ENCODE peak calls at places on chromosome 5, in five cellular contexts. R is mesenchymal stem cell, K is Panc1, Y is breast epithelium, E is esophagus squamous epithelium. P is an unnamed sample.
A peak's percentile ranks its signal among the peaks of the same experiment; 100 is the strongest.

GRCh38 chr5:83731638-83732037 is 11.0 kb upstream of the HAPLN1 start:
- DNase-seq in Y (no peak), R (no peak), E (no peak), K (no peak), P (no peak)

GRCh38 chr5:128290152-128290858 is 206.7 kb downstream of the SLC12A2 start:
- DNase-seq in Y (no peak), R (no peak), E (no peak), K (no peak), P (peak; percentile 67)

GRCh38 chr5:163509288-163510040 is 4.0 kb downstream of the MAT2B start:
- DNase-seq in E (no peak), K (no peak), Y (peak; percentile 55), R (peak; percentile 36), P (peak; percentile 93)

GRCh38 chr5:163354685-163355084 is 82.7 kb upstream of the CCNG1 start:
- DNase-seq in Y (no peak), K (no peak), R (no peak), E (no peak), P (no peak)

GRCh38 chr5:115850771-115851416 is 9.2 kb downstream of the AP3S1 start:
- DNase-seq in R (peak; percentile 25), Y (no peak), K (no peak), E (no peak), P (no peak)

GRCh38 chr5:113202904-113203716 is 226.5 kb downstream of the DCP2 start:
- DNase-seq in E (no peak), Y (peak; percentile 23), K (no peak), R (peak; percentile 80), P (peak; percentile 67)

GRCh38 chr5:19837536-19838179 is 150.3 kb downstream of the CDH18 start:
- DNase-seq in E (no peak), K (no peak), R (peak; percentile 32), Y (no peak), P (no peak)

GRCh38 chr5:34533582-34534236 is 122.4 kb upstream of the RAI14 start:
- DNase-seq in Y (no peak), R (no peak), E (no peak), K (no peak), P (no peak)

GRCh38 chr5:10760033-10760975 is 730 bp downstream of the DAP start:
- DNase-seq in K (peak; percentile 24), R (peak; percentile 74), Y (peak; percentile 46), E (no peak), P (no peak)

GRCh38 chr5:124995451-124995850 is 249.0 kb upstream of the ZNF608 start:
- DNase-seq in E (no peak), K (peak; percentile 35), R (peak; percentile 67), Y (no peak), P (no peak)

GRCh38 chr5:33343661-33344327 is 97.0 kb upstream of the TARS1 start:
- DNase-seq in Y (no peak), E (no peak), R (peak; percentile 52), K (peak; percentile 8), P (peak; percentile 74)

GRCh38 chr5:146440870-146441495 is 6.2 kb upstream of the TCERG1 start:
- DNase-seq in K (no peak), R (no peak), Y (no peak), E (no peak), P (no peak)

GRCh38 chr5:154519375-154519774 is 41.3 kb upstream of the HAND1 start:
- DNase-seq in Y (no peak), E (no peak), K (peak; percentile 4), R (peak; percentile 29), P (no peak)

GRCh38 chr5:45623855-45624254 is 72.3 kb downstream of the HCN1 start:
- DNase-seq in E (no peak), Y (no peak), K (no peak), R (no peak), P (no peak)

GRCh38 chr5:143400541-143401252 is 2.8 kb downstream of the NR3C1 start:
- DNase-seq in R (no peak), Y (no peak), K (no peak), E (no peak), P (no peak)

GRCh38 chr5:8184455-8185063 is 315.6 kb downstream of the MTRR start:
- DNase-seq in E (no peak), Y (no peak), R (no peak), K (peak; percentile 42), P (no peak)

GRCh38 chr5:38339446-38339845 is 81.1 kb downstream of the EGFLAM start:
- DNase-seq in E (no peak), Y (no peak), K (no peak), R (peak; percentile 15), P (no peak)

GRCh38 chr5:18745988-18746615 is 1111.8 kb downstream of the TAF11L14 start:
- DNase-seq in E (no peak), Y (no peak), K (peak; percentile 78), R (peak; percentile 40), P (no peak)

GRCh38 chr5:97162045-97162444 is 19.6 kb upstream of the LIX1 start:
- DNase-seq in K (peak; percentile 76), E (no peak), Y (peak; percentile 49), R (peak; percentile 80), P (peak; percentile 25)

GRCh38 chr5:17604951-17605350 is 968 bp downstream of the TAF11L11 start:
- DNase-seq in Y (no peak), R (no peak), E (no peak), K (no peak), P (no peak)

GRCh38 chr5:117039035-117039434 is 464.4 kb upstream of the SEMA6A start:
- DNase-seq in Y (no peak), K (no peak), E (no peak), R (no peak), P (no peak)

GRCh38 chr5:176810084-176810597 is at the start of gene UNC5A:
- DNase-seq in R (peak; percentile 39), K (no peak), E (no peak), Y (no peak), P (no peak)

GRCh38 chr5:74095871-74096270 is 469.9 kb downstream of the ARHGEF28 start:
- DNase-seq in R (peak; percentile 46), Y (no peak), E (no peak), K (no peak), P (no peak)

GRCh38 chr5:176184608-176185132 is 53.6 kb upstream of the SIMC1 start:
- DNase-seq in R (no peak), E (no peak), K (no peak), Y (no peak), P (no peak)

GRCh38 chr5:140145818-140146522 is 20.2 kb downstream of the IGIP start:
- DNase-seq in Y (no peak), K (no peak), R (peak; percentile 74), E (no peak), P (peak; percentile 48)

GRCh38 chr5:124193371-124193789 is 553.1 kb downstream of the ZNF608 start:
- DNase-seq in E (no peak), R (peak; percentile 50), Y (no peak), K (no peak), P (peak; percentile 55)

GRCh38 chr5:152532714-152533113 is 127.6 kb upstream of the NMUR2 start:
- DNase-seq in R (peak; percentile 63), E (no peak), K (peak; percentile 27), Y (no peak), P (no peak)

GRCh38 chr5:117431091-117431490 is 856.5 kb upstream of the SEMA6A start:
- DNase-seq in K (no peak), R (no peak), E (no peak), Y (no peak), P (no peak)

GRCh38 chr5:87147441-87147840 is 120.2 kb upstream of the RASA1 start:
- DNase-seq in K (no peak), Y (no peak), E (no peak), R (peak; percentile 44), P (no peak)

GRCh38 chr5:120452471-120452870 is 11.6 kb upstream of the PRR16 start:
- DNase-seq in E (no peak), Y (no peak), R (no peak), K (no peak), P (no peak)

DNA sequence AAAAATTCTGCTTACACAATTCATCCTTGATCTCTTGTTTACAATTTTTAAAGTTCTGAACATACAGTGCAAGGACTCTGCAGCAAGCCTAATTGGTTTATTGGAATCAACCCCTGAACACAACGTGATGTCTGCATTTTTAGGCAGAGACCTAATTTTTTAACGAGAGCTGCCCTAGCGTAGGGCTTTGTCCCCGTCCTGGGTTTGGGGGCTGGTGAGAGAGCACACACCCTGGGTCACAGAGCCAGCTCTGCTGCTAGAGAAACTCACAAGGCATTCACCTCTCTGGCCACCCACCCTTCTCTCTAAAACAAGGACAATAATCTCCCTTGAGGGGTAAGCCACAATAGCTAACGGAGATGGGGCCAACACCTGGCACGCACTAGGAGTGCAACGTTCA is 28.2 kb downstream of the SH3PXD2B start:
- DNase-seq in R (no peak), E (no peak), K (no peak), Y (no peak), P (no peak)
- H3K4me1 ChIP-seq in R (peaks cover 11% of the 10 kb centered on the region), E (peaks cover 62% of the 10 kb centered on the region), K (no peaks in the 10 kb centered on the region), Y (peaks cover 10% of the 10 kb centered on the region), P (peaks cover 4% of the 10 kb centered on the region)

DNA sequence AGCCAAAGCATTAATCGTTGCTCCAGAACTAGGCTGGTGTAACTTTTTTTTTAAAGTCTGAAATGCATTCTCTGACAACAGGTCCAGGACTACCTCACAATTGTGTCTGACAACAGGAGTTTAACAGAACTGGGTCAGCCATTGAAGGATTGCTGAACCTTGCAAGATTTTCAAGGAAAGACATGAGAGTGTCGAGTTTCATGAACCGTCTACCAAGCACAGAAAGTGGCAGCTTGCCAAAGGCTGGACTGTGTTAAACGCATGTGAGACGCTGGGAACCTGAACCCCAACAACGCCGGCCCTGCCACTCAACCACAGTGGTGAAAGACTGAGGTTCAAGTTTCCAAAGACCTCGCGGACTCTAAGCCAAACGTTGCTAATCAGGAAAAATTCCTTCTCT is 79.1 kb downstream of the LHFPL2 start:
- DNase-seq in E (no peak), Y (no peak), R (peak; percentile 54), K (no peak), P (no peak)
- H3K4me1 ChIP-seq in E (peaks cover 5% of the 10 kb centered on the region), Y (peaks cover 8% of the 10 kb centered on the region), R (peaks cover 5% of the 10 kb centered on the region), K (peaks cover 7% of the 10 kb centered on the region), P (no peaks in the 10 kb centered on the region)

GRCh38 chr5:149941795-149942194 is 2.8 kb downstream of the PDE6A start:
- DNase-seq in K (no peak), Y (no peak), E (no peak), R (no peak), P (no peak)
- H3K4me1 ChIP-seq in K (peaks cover 53% of the 10 kb centered on the region), Y (no peaks in the 10 kb centered on the region), E (peaks cover 37% of the 10 kb centered on the region), R (peaks cover 12% of the 10 kb centered on the region), P (peaks cover 41% of the 10 kb centered on the region)

GRCh38 chr5:169270827-169271226 is 30.1 kb downstream of the SLIT3 start:
- DNase-seq in R (no peak), Y (no peak), E (no peak), K (no peak), P (no peak)
- H3K4me1 ChIP-seq in R (no peaks in the 10 kb centered on the region), Y (peaks cover 2% of the 10 kb centered on the region), E (peaks cover 4% of the 10 kb centered on the region), K (no peaks in the 10 kb centered on the region), P (peaks cover 11% of the 10 kb centered on the region)